ENCODE peak calls at places on chromosomes 7 and 10, in nine cellular contexts. T, V, C, W, M, R, F, U and Y are unnamed samples.

GRCh38 chr10:78570633-78571032 is 498.1 kb upstream of the ZMIZ1 start:
- DNase-seq in C (no peak), F (no peak), W (no peak), T (no peak), U (no peak), V (no peak), R (peak), M (no peak), Y (no peak)

GRCh38 chr7:34087892-34088891 is 182.9 kb downstream of the BMPER start:
- DNase-seq in U (no peak), M (peak), W (peak), F (no peak), V (no peak), C (peak), T (no peak), R (peak), Y (no peak)

GRCh38 chr7:72444023-72444776 is 32.1 kb upstream of the CALN1 start:
- DNase-seq in R (no peak), V (no peak), C (peak), M (no peak), T (no peak), F (no peak), U (no peak), W (peak), Y (peak)

GRCh38 chr10:99393036-99393435 is 37.4 kb downstream of the GOT1 start:
- DNase-seq in M (no peak), T (no peak), V (no peak), W (no peak), F (no peak), R (no peak), U (no peak), C (no peak), Y (no peak)

GRCh38 chr10:50275650-50276235 is 24.4 kb upstream of the ASAH2 start:
- DNase-seq in M (peak), C (peak), U (no peak), T (peak), W (peak), F (no peak), V (no peak), R (peak), Y (peak)

GRCh38 chr10:125057158-125058001 is 103.0 kb downstream of the CTBP2 start:
- DNase-seq in F (no peak), C (peak), V (peak), R (peak), W (peak), T (no peak), M (no peak), U (no peak), Y (peak)

GRCh38 chr7:37311282-37311868 is 137.3 kb downstream of the ELMO1 start:
- DNase-seq in R (no peak), U (no peak), V (no peak), F (no peak), T (peak), C (no peak), M (peak), W (peak), Y (no peak)

GRCh38 chr7:158268851-158269535 is 318.6 kb downstream of the PTPRN2 start:
- DNase-seq in F (peak), C (no peak), U (no peak), R (no peak), V (no peak), W (no peak), T (no peak), M (no peak), Y (no peak)

GRCh38 chr10:11441151-11441535 is 170.3 kb downstream of the USP6NL start:
- DNase-seq in V (no peak), C (no peak), W (no peak), M (no peak), U (no peak), T (no peak), F (peak), R (no peak), Y (no peak)

GRCh38 chr7:107687656-107688055 is 27.0 kb downstream of the SLC26A4 start:
- DNase-seq in U (no peak), R (peak), V (no peak), M (no peak), T (no peak), W (no peak), C (no peak), F (no peak), Y (no peak)

GRCh38 chr10:79400567-79401004 is 44.8 kb downstream of the ZCCHC24 start:
- DNase-seq in T (peak), C (peak), F (no peak), R (no peak), V (no peak), U (no peak), W (peak), M (peak), Y (peak)

GRCh38 chr10:4069491-4069890 is 284.5 kb upstream of the KLF6 start:
- DNase-seq in T (no peak), U (no peak), R (peak), V (peak), M (no peak), F (no peak), C (no peak), W (no peak), Y (no peak)

GRCh38 chr10:66783296-66783695 is 142.5 kb upstream of the LRRTM3 start:
- DNase-seq in F (no peak), R (no peak), C (no peak), W (no peak), M (no peak), V (no peak), T (no peak), U (no peak), Y (no peak)

GRCh38 chr10:72796042-72796441 is 97.5 kb upstream of the OIT3 start:
- DNase-seq in R (no peak), C (no peak), M (no peak), F (no peak), T (no peak), U (no peak), V (no peak), W (no peak), Y (no peak)

GRCh38 chr7:23205861-23206510 is 24.1 kb downstream of the NUP42 start:
- DNase-seq in U (no peak), R (no peak), F (no peak), M (no peak), V (no peak), W (no peak), T (no peak), C (no peak), Y (no peak)

GRCh38 chr10:67603701-67604100 is 92.3 kb downstream of the CTNNA3 start:
- DNase-seq in M (no peak), T (no peak), C (no peak), W (no peak), F (no peak), R (no peak), V (no peak), U (no peak), Y (no peak)

GRCh38 chr10:29387269-29387668 is 98.4 kb downstream of the LYZL1 start:
- DNase-seq in W (no peak), M (no peak), F (no peak), U (no peak), C (no peak), R (no peak), V (no peak), T (no peak), Y (no peak)

GRCh38 chr7:295155-296154 is 5.5 kb downstream of the FOXL3 start:
- DNase-seq in U (no peak), F (no peak), T (no peak), W (no peak), M (no peak), V (no peak), C (no peak), R (peak), Y (no peak)

GRCh38 chr10:6115411-6115800 is 26.6 kb downstream of the RBM17 start:
- DNase-seq in V (no peak), C (no peak), U (no peak), F (no peak), R (no peak), M (no peak), T (no peak), W (no peak), Y (no peak)

GRCh38 chr10:14837003-14837755 is 658 bp downstream of the CDNF start:
- DNase-seq in M (no peak), T (no peak), W (no peak), F (no peak), V (peak), U (no peak), R (no peak), C (no peak), Y (no peak)

GRCh38 chr7:17130281-17131059 is 168.0 kb upstream of the AHR start:
- DNase-seq in R (peak), V (peak), F (no peak), W (peak), T (no peak), C (peak), U (no peak), M (no peak), Y (no peak)

GRCh38 chr7:138829335-138829734 is 31.3 kb upstream of the ATP6V0A4 start:
- DNase-seq in T (no peak), W (no peak), U (no peak), F (no peak), M (no peak), C (no peak), R (no peak), V (no peak), Y (no peak)

GRCh38 chr7:141094336-141095070 is 20.6 kb downstream of the TMEM178B start:
- DNase-seq in M (no peak), W (no peak), R (no peak), T (no peak), C (no peak), F (no peak), V (no peak), U (no peak), Y (no peak)

GRCh38 chr10:91885362-91886079 is 23.8 kb downstream of the FGFBP3 start:
- DNase-seq in C (no peak), W (no peak), T (no peak), V (no peak), F (peak), U (no peak), M (no peak), R (no peak), Y (no peak)